ENCODE peak calls at places on chromosomes 4 and X, in seven cellular contexts. One of them, this sample, is unnamed.
A peak's percentile ranks its signal among the peaks of the same experiment; 100 is the strongest.

GRCh38 chr4:189792819-189793618 is 147.7 kb upstream of the FRG1 start:
- DNase-seq in effector memory CD4-positive, alpha-beta T cell: peak; percentile 7
- DNase-seq in pancreas: peak; percentile 82
- DNase-seq in fibroblast of lung: peak; percentile 29
- DNase-seq in stomach: peak; percentile 72
- DNase-seq in CD4-positive, alpha-beta memory T cell: peak; percentile 33
- DNase-seq in GM12878: no peak
- DNase-seq in this sample: peak; percentile 72

GRCh38 chr4:1194028-1194900 is 21.9 kb upstream of the SPON2 start:
- DNase-seq in effector memory CD4-positive, alpha-beta T cell: no peak
- DNase-seq in pancreas: peak; percentile 11
- DNase-seq in fibroblast of lung: no peak
- DNase-seq in stomach: peak; percentile 40
- DNase-seq in CD4-positive, alpha-beta memory T cell: no peak
- DNase-seq in GM12878: no peak
- DNase-seq in this sample: peak; percentile 61

GRCh38 chr4:13461511-13461910 is 22.6 kb downstream of the RAB28 start:
- DNase-seq in effector memory CD4-positive, alpha-beta T cell: no peak
- DNase-seq in pancreas: no peak
- DNase-seq in fibroblast of lung: peak; percentile 40
- DNase-seq in stomach: no peak
- DNase-seq in CD4-positive, alpha-beta memory T cell: no peak
- DNase-seq in GM12878: no peak
- DNase-seq in this sample: no peak

GRCh38 chr4:121696140-121696640 is 590 bp downstream of the ANXA5 start:
- DNase-seq in effector memory CD4-positive, alpha-beta T cell: peak; percentile 36
- DNase-seq in pancreas: peak; percentile 58
- DNase-seq in fibroblast of lung: peak; percentile 85
- DNase-seq in stomach: peak; percentile 73
- DNase-seq in CD4-positive, alpha-beta memory T cell: peak; percentile 51
- DNase-seq in GM12878: no peak
- DNase-seq in this sample: peak; percentile 85

GRCh38 chrX:17414839-17415238 is 39.8 kb downstream of the NHS start:
- DNase-seq in effector memory CD4-positive, alpha-beta T cell: no peak
- DNase-seq in pancreas: peak; percentile 36
- DNase-seq in fibroblast of lung: no peak
- DNase-seq in stomach: peak; percentile 50
- DNase-seq in CD4-positive, alpha-beta memory T cell: no peak
- DNase-seq in GM12878: no peak
- DNase-seq in this sample: no peak

GRCh38 chr4:118740869-118741268 is 55.7 kb downstream of the METTL14 start:
- DNase-seq in effector memory CD4-positive, alpha-beta T cell: no peak
- DNase-seq in pancreas: no peak
- DNase-seq in fibroblast of lung: no peak
- DNase-seq in stomach: no peak
- DNase-seq in CD4-positive, alpha-beta memory T cell: peak; percentile 13
- DNase-seq in GM12878: no peak
- DNase-seq in this sample: no peak

GRCh38 chr4:128661529-128661928 is 148.0 kb upstream of the JADE1 start:
- DNase-seq in effector memory CD4-positive, alpha-beta T cell: no peak
- DNase-seq in pancreas: no peak
- DNase-seq in fibroblast of lung: no peak
- DNase-seq in stomach: no peak
- DNase-seq in CD4-positive, alpha-beta memory T cell: no peak
- DNase-seq in GM12878: no peak
- DNase-seq in this sample: no peak

GRCh38 chr4:205097-205756 is 80.9 kb downstream of the ZNF718 start:
- DNase-seq in effector memory CD4-positive, alpha-beta T cell: no peak
- DNase-seq in pancreas: no peak
- DNase-seq in fibroblast of lung: no peak
- DNase-seq in stomach: no peak
- DNase-seq in CD4-positive, alpha-beta memory T cell: no peak
- DNase-seq in GM12878: no peak
- DNase-seq in this sample: no peak

GRCh38 chr4:174563399-174563798 is 41.1 kb upstream of the HPGD start:
- DNase-seq in effector memory CD4-positive, alpha-beta T cell: no peak
- DNase-seq in pancreas: no peak
- DNase-seq in fibroblast of lung: no peak
- DNase-seq in stomach: no peak
- DNase-seq in CD4-positive, alpha-beta memory T cell: no peak
- DNase-seq in GM12878: no peak
- DNase-seq in this sample: no peak

GRCh38 chrX:94057385-94057784 is 383.4 kb downstream of the FAM133A start:
- DNase-seq in effector memory CD4-positive, alpha-beta T cell: no peak
- DNase-seq in pancreas: no peak
- DNase-seq in fibroblast of lung: no peak
- DNase-seq in stomach: no peak
- DNase-seq in CD4-positive, alpha-beta memory T cell: no peak
- DNase-seq in GM12878: no peak
- DNase-seq in this sample: no peak

GRCh38 chr4:163495900-163496299 is 1.4 kb downstream of the TMA16 start:
- DNase-seq in effector memory CD4-positive, alpha-beta T cell: no peak
- DNase-seq in pancreas: no peak
- DNase-seq in fibroblast of lung: no peak
- DNase-seq in stomach: no peak
- DNase-seq in CD4-positive, alpha-beta memory T cell: peak; percentile 24
- DNase-seq in GM12878: peak; percentile 60
- DNase-seq in this sample: no peak
- H3K4me3 ChIP-seq in effector memory CD4-positive, alpha-beta T cell: peak overlapping the region; percentile 4
- H3K4me3 ChIP-seq in pancreas: no peak overlapping the region
- H3K4me3 ChIP-seq in fibroblast of lung: peak overlapping the region; percentile 97
- H3K4me3 ChIP-seq in stomach: peak overlapping the region; percentile 83
- H3K4me3 ChIP-seq in CD4-positive, alpha-beta memory T cell: no peak overlapping the region
- H3K4me3 ChIP-seq in GM12878: peak overlapping the region; percentile 72
- H3K4me3 ChIP-seq in this sample: no peak overlapping the region

GRCh38 chr4:75724867-75725724 is 719 bp downstream of the USO1 start:
- DNase-seq in effector memory CD4-positive, alpha-beta T cell: peak; percentile 54
- DNase-seq in pancreas: peak; percentile 71
- DNase-seq in fibroblast of lung: peak; percentile 84
- DNase-seq in stomach: peak; percentile 74
- DNase-seq in CD4-positive, alpha-beta memory T cell: peak; percentile 47
- DNase-seq in GM12878: peak; percentile 41
- DNase-seq in this sample: peak; percentile 79
- H3K4me1 ChIP-seq in effector memory CD4-positive, alpha-beta T cell: peaks cover 6% of the 10 kb centered on the region
- H3K4me1 ChIP-seq in pancreas: peaks cover 8% of the 10 kb centered on the region
- H3K4me1 ChIP-seq in fibroblast of lung: peaks cover 5% of the 10 kb centered on the region
- H3K4me1 ChIP-seq in stomach: peaks cover 56% of the 10 kb centered on the region
- H3K4me1 ChIP-seq in CD4-positive, alpha-beta memory T cell: peaks cover 56% of the 10 kb centered on the region
- H3K4me1 ChIP-seq in GM12878: peaks cover 12% of the 10 kb centered on the region
- H3K4me1 ChIP-seq in this sample: peaks cover 26% of the 10 kb centered on the region

GRCh38 chrX:106144755-106145639 is 23.1 kb upstream of the PWWP3B start:
- DNase-seq in effector memory CD4-positive, alpha-beta T cell: no peak
- DNase-seq in pancreas: peak; percentile 87
- DNase-seq in fibroblast of lung: peak; percentile 6
- DNase-seq in stomach: peak; percentile 79
- DNase-seq in CD4-positive, alpha-beta memory T cell: no peak
- DNase-seq in GM12878: no peak
- DNase-seq in this sample: no peak

DNA sequence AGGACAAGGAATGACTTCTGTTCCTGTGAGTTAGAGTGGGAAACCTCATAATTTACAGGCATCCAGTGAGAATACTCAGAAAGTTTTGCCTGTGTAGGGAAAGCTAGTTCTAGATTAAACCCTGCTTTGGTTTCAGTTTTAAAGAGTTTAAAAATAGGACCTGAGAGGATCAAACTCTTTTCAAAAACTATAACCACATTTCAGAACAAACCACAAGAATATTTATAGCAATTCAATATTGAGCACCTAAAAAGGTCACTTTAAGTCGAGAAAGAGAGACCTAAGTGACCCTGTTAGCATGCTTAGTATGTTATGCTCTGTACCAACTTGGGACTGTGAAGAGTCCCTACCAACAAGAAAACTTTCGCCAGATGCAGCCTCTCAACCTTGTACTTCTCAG is 17.4 kb upstream of the PWWP3B start:
- DNase-seq in effector memory CD4-positive, alpha-beta T cell: no peak
- DNase-seq in pancreas: no peak
- DNase-seq in fibroblast of lung: no peak
- DNase-seq in stomach: no peak
- DNase-seq in CD4-positive, alpha-beta memory T cell: no peak
- DNase-seq in GM12878: no peak
- DNase-seq in this sample: no peak
- H3K4me3 ChIP-seq in effector memory CD4-positive, alpha-beta T cell: no peak overlapping the region
- H3K4me3 ChIP-seq in pancreas: no peak overlapping the region
- H3K4me3 ChIP-seq in fibroblast of lung: no peak overlapping the region
- H3K4me3 ChIP-seq in stomach: no peak overlapping the region
- H3K4me3 ChIP-seq in CD4-positive, alpha-beta memory T cell: no peak overlapping the region
- H3K4me3 ChIP-seq in GM12878: no peak overlapping the region
- H3K4me3 ChIP-seq in this sample: no peak overlapping the region

DNA sequence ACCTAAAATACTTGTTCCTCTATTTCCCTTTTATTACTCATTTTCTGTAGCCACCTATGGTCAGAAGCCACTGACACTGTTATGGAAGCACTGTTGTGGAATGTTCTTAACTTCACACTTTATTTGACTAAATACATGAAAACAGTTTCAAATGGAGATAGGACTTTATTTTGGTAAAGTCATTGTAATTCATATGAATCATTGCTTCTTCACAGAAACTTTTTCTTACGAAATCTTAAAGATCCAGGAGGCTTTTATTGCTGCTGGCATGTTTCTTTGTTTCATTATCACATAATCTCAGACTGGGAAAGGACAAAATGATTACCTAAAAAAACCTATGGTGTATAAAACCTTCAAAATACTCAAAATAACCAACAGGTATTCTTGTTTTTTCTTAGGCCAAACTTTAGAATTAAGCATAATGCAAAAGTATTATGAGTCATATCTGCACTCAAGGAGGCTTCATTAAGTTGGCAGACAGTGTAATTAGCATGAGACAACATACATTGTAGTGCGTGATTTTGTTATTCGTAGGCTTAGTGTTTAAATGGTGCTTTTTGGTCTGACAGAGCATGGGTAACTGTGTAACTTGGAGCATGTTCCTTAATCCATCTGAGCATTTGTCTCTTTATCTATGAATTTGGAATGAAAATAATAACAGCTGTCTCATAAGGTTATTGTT is 58.0 kb downstream of the SH3BGRL start:
- DNase-seq in effector memory CD4-positive, alpha-beta T cell: no peak
- DNase-seq in pancreas: no peak
- DNase-seq in fibroblast of lung: peak; percentile 47
- DNase-seq in stomach: no peak
- DNase-seq in CD4-positive, alpha-beta memory T cell: no peak
- DNase-seq in GM12878: no peak
- DNase-seq in this sample: no peak
- H3K4me1 ChIP-seq in effector memory CD4-positive, alpha-beta T cell: no peaks in the 10 kb centered on the region
- H3K4me1 ChIP-seq in pancreas: no peaks in the 10 kb centered on the region
- H3K4me1 ChIP-seq in fibroblast of lung: peaks cover 3% of the 10 kb centered on the region
- H3K4me1 ChIP-seq in stomach: peaks cover 24% of the 10 kb centered on the region
- H3K4me1 ChIP-seq in CD4-positive, alpha-beta memory T cell: no peaks in the 10 kb centered on the region
- H3K4me1 ChIP-seq in GM12878: no peaks in the 10 kb centered on the region
- H3K4me1 ChIP-seq in this sample: no peaks in the 10 kb centered on the region

DNA sequence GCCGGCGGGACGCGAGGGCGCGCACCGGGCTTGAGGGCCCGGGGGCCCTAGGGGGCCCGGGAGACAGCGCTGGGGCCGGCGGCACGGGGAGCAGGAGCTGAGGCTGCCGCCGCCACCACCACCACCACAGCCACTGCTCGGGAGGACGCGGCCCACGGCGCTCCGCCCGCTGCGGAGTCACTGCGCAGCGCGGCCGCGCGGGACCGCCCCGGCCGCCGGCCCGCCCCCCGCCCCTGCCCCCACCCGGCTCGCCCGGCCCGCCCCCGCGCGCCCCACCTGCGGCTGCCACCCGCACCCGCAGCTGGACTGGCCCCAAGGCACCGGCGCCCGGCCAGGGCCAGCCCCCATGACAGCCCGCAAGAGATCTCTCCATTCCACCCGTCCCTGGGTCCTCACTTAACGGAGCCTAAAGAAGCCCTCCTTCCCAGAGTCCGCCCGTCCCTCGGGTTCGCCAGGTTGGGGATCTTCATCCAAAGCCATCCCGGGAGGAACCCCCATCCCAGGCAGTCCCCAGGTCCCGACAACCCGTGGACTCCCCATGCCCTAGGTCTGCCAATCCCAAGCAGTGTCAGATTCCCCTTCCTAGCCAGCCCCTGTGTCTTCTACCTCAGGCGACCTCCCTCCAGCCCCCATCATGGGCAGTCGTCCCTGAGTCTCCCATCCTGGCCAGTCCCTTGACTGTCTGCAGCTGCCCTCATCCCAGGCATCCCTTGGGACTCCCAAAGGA is 40.0 kb upstream of the IQSEC2 start:
- DNase-seq in effector memory CD4-positive, alpha-beta T cell: no peak
- DNase-seq in pancreas: peak; percentile 24
- DNase-seq in fibroblast of lung: no peak
- DNase-seq in stomach: no peak
- DNase-seq in CD4-positive, alpha-beta memory T cell: peak; percentile 23
- DNase-seq in GM12878: no peak
- DNase-seq in this sample: peak; percentile 67
- H3K4me3 ChIP-seq in effector memory CD4-positive, alpha-beta T cell: peak overlapping the region; percentile 53
- H3K4me3 ChIP-seq in pancreas: peak overlapping the region; percentile 40
- H3K4me3 ChIP-seq in fibroblast of lung: peak overlapping the region; percentile 58
- H3K4me3 ChIP-seq in stomach: peak overlapping the region; percentile 70
- H3K4me3 ChIP-seq in CD4-positive, alpha-beta memory T cell: no peak overlapping the region
- H3K4me3 ChIP-seq in GM12878: no peak overlapping the region
- H3K4me3 ChIP-seq in this sample: peak overlapping the region; percentile 48

DNA sequence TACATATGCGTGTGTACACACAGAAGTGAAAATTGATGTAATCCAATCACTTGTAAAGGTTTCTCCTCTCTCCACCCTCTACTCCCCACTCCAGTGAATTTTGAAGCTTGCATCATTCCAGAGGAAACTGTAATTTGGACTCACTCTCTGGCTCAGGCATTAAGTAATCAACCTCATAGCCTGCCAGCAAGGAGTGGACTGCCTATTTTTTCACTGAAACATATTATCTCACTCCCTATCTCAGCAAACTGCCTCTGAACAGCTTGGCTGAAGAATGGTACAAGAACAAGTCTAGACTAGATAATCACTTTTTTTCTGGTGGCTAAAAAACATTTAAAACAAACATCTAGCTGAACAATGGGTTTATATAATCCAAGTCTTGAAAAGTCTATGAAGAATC is 124.2 kb downstream of the C4orf51 start:
- DNase-seq in effector memory CD4-positive, alpha-beta T cell: no peak
- DNase-seq in pancreas: no peak
- DNase-seq in fibroblast of lung: peak; percentile 94
- DNase-seq in stomach: no peak
- DNase-seq in CD4-positive, alpha-beta memory T cell: no peak
- DNase-seq in GM12878: no peak
- DNase-seq in this sample: no peak
- H3K4me1 ChIP-seq in effector memory CD4-positive, alpha-beta T cell: no peaks in the 10 kb centered on the region
- H3K4me1 ChIP-seq in pancreas: no peaks in the 10 kb centered on the region
- H3K4me1 ChIP-seq in fibroblast of lung: peaks cover 2% of the 10 kb centered on the region
- H3K4me1 ChIP-seq in stomach: peaks cover 18% of the 10 kb centered on the region
- H3K4me1 ChIP-seq in CD4-positive, alpha-beta memory T cell: peaks cover 7% of the 10 kb centered on the region
- H3K4me1 ChIP-seq in GM12878: peaks cover 24% of the 10 kb centered on the region
- H3K4me1 ChIP-seq in this sample: peaks cover 13% of the 10 kb centered on the region

This sample was measured in left lung.